ENCODE peak calls at places on chromosomes 2 and 18, in five cellular contexts. A is GM23248; I is OCI-LY7; M is CD8-positive, alpha-beta memory T cell; L is CD4-positive, CD25-positive, alpha-beta regulatory T cell. R is an unnamed sample.

GRCh38 chr2:12087671-12088380 is 341.4 kb downstream of the LPIN1 start:
- DNase-seq in A (peak; percentile 86), I (no peak), M (no peak), L (no peak), R (no peak)

GRCh38 chr2:207362716-207363115 is 167.0 kb upstream of the CREB1 start:
- DNase-seq in A (peak; percentile 15), I (no peak), M (no peak), L (no peak), R (no peak)

GRCh38 chr2:25309402-25309801 is 32.3 kb downstream of the DNMT3A start:
- DNase-seq in A (peak; percentile 54), I (peak; percentile 77), M (peak; percentile 44), L (peak; percentile 62), R (no peak)

GRCh38 chr2:30711646-30712085 is 95.6 kb downstream of the CAPN13 start:
- DNase-seq in A (peak; percentile 94), I (peak; percentile 93), M (peak; percentile 69), L (peak; percentile 88), R (peak; percentile 60)

GRCh38 chr18:48968412-48969215 is 17.8 kb upstream of the SMAD7 start:
- DNase-seq in A (no peak), I (no peak), M (no peak), L (no peak), R (no peak)

GRCh38 chr18:65091737-65092329 is 659.0 kb upstream of the CDH7 start:
- DNase-seq in A (peak; percentile 27), I (peak; percentile 28), M (no peak), L (no peak), R (no peak)

GRCh38 chr2:45344502-45344901 is 266.6 kb downstream of the SRBD1 start:
- DNase-seq in A (no peak), I (no peak), M (no peak), L (no peak), R (no peak)

GRCh38 chr2:85089464-85090072 is 43.6 kb upstream of the TCF7L1 start:
- DNase-seq in A (no peak), I (no peak), M (no peak), L (no peak), R (no peak)

GRCh38 chr18:60053747-60054304 is 154.0 kb downstream of the PMAIP1 start:
- DNase-seq in A (peak; percentile 98), I (no peak), M (no peak), L (no peak), R (no peak)

GRCh38 chr2:43158259-43158880 is 68.0 kb downstream of the ZFP36L2 start:
- DNase-seq in A (peak; percentile 90), I (no peak), M (peak; percentile 43), L (no peak), R (peak; percentile 60)
- H3K27ac ChIP-seq in A (peak overlapping the region; percentile 97), I (no peak overlapping the region), M (peak overlapping the region; percentile 66), L (peak overlapping the region; percentile 92), R (peak overlapping the region; percentile 75)

DNA sequence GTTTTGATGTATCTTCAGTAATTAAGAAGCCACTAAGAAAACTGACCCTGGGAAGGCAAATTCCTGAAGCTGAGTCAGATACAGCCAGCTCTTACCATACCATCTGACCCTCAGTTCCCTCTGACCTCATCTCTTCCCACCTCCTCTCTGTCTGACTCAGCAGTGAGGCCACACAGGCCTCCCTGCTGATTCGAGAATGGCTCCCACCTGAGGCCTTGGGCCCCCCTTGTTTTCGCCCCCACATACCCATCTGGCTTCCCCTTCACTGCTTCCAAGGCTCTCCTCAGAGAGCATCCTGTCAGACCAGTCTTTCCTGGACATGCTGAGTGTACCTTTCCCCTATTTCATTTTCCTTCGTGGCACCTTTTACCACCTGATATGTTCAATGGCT is 71.0 kb upstream of the CYP1B1 start:
- DNase-seq in A (peak; percentile 97), I (no peak), M (no peak), L (no peak), R (peak; percentile 60)
- H3K4me3 ChIP-seq in A (peak overlapping the region; percentile 55), I (no peak overlapping the region), M (no peak overlapping the region), L (no peak overlapping the region), R (no peak overlapping the region)

GRCh38 chr2:237315881-237316225 is 98.1 kb downstream of the COL6A3 start:
- DNase-seq in A (peak; percentile 34), I (no peak), M (no peak), L (no peak), R (no peak)
- H3K4me1 ChIP-seq in A (peaks cover 34% of the 10 kb centered on the region), I (no peaks in the 10 kb centered on the region), M (no peaks in the 10 kb centered on the region), L (no peaks in the 10 kb centered on the region), R (peaks cover 19% of the 10 kb centered on the region)

GRCh38 chr2:237670641-237671040 is 43.3 kb downstream of the LRRFIP1 start:
- DNase-seq in A (no peak), I (no peak), M (no peak), L (no peak), R (peak; percentile 63)

GRCh38 chr2:237674731-237675276 is 47.4 kb downstream of the LRRFIP1 start:
- DNase-seq in A (peak; percentile 86), I (peak; percentile 86), M (peak; percentile 81), L (peak; percentile 90), R (peak; percentile 77)

GRCh38 chr2:237673130-237673921 is 45.9 kb downstream of the LRRFIP1 start:
- DNase-seq in A (peak; percentile 91), I (peak; percentile 84), M (peak; percentile 89), L (peak; percentile 89), R (no peak)

GRCh38 chr2:237671466-237672173 is 44.2 kb downstream of the LRRFIP1 start:
- DNase-seq in A (no peak), I (no peak), M (no peak), L (no peak), R (no peak)

DNA sequence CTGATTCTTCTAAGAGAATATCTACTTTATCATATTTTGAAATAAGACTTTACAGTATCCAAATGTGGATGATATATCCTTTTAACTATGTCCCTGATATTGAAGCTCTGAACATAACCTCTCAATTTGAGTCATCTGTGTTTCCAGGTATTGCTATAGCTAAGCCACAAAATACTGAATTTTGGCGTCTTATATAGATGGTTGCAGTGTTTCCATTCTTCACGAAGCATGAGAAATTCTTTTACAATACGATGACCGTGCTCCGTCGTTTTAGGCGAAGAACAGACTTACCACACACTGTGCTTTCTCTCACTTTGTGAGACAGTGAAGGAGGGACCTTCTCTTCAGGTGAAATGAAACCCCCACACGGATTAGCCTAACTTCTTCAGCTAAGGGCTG is 45.3 kb downstream of the LRRFIP1 start:
- DNase-seq in A (no peak), I (no peak), M (no peak), L (no peak), R (no peak)
- H3K27ac ChIP-seq in A (peak overlapping the region; percentile 89), I (peak overlapping the region; percentile 97), M (peak overlapping the region; percentile 96), L (peak overlapping the region; percentile 97), R (no peak overlapping the region)

GRCh38 chr2:227780981-227781630 is 32.5 kb upstream of the CCL20 start:
- DNase-seq in A (no peak), I (no peak), M (no peak), L (peak; percentile 43), R (no peak)
- H3K4me3 ChIP-seq in A (no peak overlapping the region), I (no peak overlapping the region), M (no peak overlapping the region), L (no peak overlapping the region), R (no peak overlapping the region)

GRCh38 chr18:74916773-74917393 is 292.1 kb downstream of the PTGR3 start:
- DNase-seq in A (no peak), I (no peak), M (no peak), L (no peak), R (no peak)

GRCh38 chr18:74918276-74918675 is 290.7 kb downstream of the PTGR3 start:
- DNase-seq in A (no peak), I (no peak), M (no peak), L (no peak), R (no peak)

DNA sequence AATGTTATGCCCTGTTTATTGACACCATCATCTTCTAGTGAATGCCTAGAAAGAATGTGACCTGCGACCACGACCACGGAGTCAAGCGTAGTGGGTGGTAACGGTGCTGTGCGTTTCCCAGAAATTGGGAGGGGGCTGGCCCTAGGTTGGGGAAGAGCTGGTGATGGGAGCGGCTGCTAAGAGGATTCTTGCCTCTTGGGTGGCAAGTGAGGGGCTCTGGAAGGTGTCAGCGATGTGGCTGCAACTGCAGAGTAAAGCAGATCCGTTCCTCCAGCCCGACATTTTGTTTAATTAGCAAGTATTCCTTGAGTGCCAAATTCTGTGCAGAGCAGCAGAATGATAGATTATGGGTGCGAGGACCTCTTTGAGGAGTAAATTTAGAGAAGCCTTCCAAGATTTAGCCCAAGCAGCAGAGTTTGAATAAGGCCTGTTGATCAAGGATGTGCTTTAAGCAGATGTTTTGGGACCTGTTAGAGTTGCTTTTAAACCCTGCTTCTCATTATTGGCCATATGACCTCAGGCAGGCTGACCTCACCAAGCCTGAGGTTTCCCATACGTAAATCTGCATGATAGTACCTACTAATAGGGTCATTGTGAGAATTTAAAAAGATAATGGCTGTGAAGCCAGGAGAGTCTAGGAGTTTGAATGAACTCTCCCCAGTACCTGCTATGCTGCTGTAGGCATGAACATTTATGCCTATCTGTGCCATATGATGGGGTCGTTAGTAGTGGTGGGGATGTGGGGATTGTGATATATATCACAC is 287.7 kb downstream of the PTGR3 start:
- DNase-seq in A (no peak), I (no peak), M (no peak), L (no peak), R (no peak)
- H3K4me1 ChIP-seq in A (no peaks in the 10 kb centered on the region), I (no peaks in the 10 kb centered on the region), M (no peaks in the 10 kb centered on the region), L (peaks cover 4% of the 10 kb centered on the region), R (no peaks in the 10 kb centered on the region)

DNA sequence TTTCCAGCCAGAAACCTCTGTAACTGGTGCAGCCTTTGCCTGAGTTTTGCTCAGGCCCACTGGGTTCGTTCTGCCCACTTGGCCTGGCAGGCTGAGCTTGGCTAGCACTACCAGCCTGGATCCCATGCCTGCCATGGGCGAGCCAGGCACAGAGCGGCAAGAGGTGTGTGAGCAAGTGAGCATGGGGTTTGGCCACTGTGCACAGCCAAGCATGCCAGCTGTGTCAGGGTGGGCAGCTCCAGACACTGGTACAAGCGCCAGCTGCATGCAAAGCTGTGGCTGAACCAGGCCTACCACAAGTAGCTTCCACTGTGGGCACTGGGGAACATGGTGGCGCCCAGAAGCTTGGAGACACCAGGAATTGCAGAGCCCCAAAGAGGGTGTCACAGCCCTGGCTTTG is 56.3 kb upstream of the LDAH start:
- DNase-seq in A (no peak), I (no peak), M (no peak), L (no peak), R (no peak)
- H3K27ac ChIP-seq in A (no peak overlapping the region), I (no peak overlapping the region), M (no peak overlapping the region), L (no peak overlapping the region), R (no peak overlapping the region)

DNA sequence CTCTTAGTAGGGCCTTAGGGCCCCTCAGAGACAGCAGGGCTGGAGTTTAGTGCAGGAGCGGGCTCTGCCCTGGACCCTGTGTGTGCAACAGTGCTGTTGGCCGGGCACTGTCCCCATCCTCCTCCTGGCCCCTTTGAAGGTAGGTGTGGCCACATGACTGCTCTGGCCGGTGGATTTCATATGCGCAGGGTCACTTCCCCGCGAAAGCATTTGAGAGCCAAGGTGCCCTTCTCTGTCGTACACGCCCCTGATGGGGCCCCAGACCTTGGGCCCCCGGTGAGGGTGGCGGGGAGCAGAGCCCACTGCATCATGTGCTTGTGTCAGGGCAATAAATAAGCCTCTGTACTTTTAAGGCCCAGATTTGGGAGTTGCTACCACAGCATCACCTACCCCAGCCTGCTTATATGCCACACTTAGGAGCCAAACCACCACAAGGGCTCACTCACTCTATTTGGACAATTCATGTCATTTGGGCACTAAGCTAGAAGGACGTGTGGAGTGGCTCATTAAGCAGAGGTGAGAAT is 15.5 kb downstream of the TMEM177 start:
- DNase-seq in A (no peak), I (no peak), M (no peak), L (no peak), R (no peak)
- H3K4me3 ChIP-seq in A (peak overlapping the region; percentile 46), I (no peak overlapping the region), M (peak overlapping the region; percentile 62), L (no peak overlapping the region), R (no peak overlapping the region)